ENCODE peak calls at places on chromosomes 5 and 9, in four cellular contexts. One of them, this sample, is unnamed.

GRCh38 chr5:90590-91547 is 1.1 kb upstream of the PLEKHG4B start:
- DNase-seq in GM12878: no peak
- DNase-seq in HepG2: no peak
- DNase-seq in K562: no peak
- DNase-seq in this sample: no peak

GRCh38 chr5:61953913-61954312 is 352.1 kb upstream of the KIF2A start:
- DNase-seq in GM12878: no peak
- DNase-seq in HepG2: no peak
- DNase-seq in K562: no peak
- DNase-seq in this sample: no peak

GRCh38 chr5:1934056-1934394 is 51.3 kb upstream of the IRX4 start:
- DNase-seq in GM12878: no peak
- DNase-seq in HepG2: no peak
- DNase-seq in K562: no peak
- DNase-seq in this sample: no peak

GRCh38 chr9:99635032-99635431 is 186.7 kb upstream of the NR4A3 start:
- DNase-seq in GM12878: no peak
- DNase-seq in HepG2: no peak
- DNase-seq in K562: no peak
- DNase-seq in this sample: no peak

GRCh38 chr5:87400305-87400899 is 12.3 kb downstream of the CCNH start:
- DNase-seq in GM12878: no peak
- DNase-seq in HepG2: peak
- DNase-seq in K562: peak
- DNase-seq in this sample: no peak

GRCh38 chr5:3099526-3099925 is 348.0 kb upstream of the IRX2 start:
- DNase-seq in GM12878: no peak
- DNase-seq in HepG2: no peak
- DNase-seq in K562: no peak
- DNase-seq in this sample: no peak

GRCh38 chr5:142239394-142240159 is 85.2 kb downstream of the SPRY4 start:
- DNase-seq in GM12878: no peak
- DNase-seq in HepG2: no peak
- DNase-seq in K562: no peak
- DNase-seq in this sample: no peak

GRCh38 chr5:110751902-110752762 is 13.3 kb downstream of the SLC25A46 start:
- DNase-seq in GM12878: peak
- DNase-seq in HepG2: no peak
- DNase-seq in K562: no peak
- DNase-seq in this sample: no peak

GRCh38 chr5:157372472-157372822 is 87.6 kb upstream of the NIPAL4 start:
- DNase-seq in GM12878: no peak
- DNase-seq in HepG2: no peak
- DNase-seq in K562: no peak
- DNase-seq in this sample: no peak

GRCh38 chr5:173736923-173737412 is 120.5 kb upstream of the BOD1 start:
- DNase-seq in GM12878: peak
- DNase-seq in HepG2: peak
- DNase-seq in K562: peak
- DNase-seq in this sample: no peak

GRCh38 chr5:137344723-137345322 is 154.3 kb downstream of the SPOCK1 start:
- DNase-seq in GM12878: no peak
- DNase-seq in HepG2: peak
- DNase-seq in K562: peak
- DNase-seq in this sample: peak

GRCh38 chr5:151095341-151096000 is 14.6 kb upstream of the TNIP1 start:
- DNase-seq in GM12878: no peak
- DNase-seq in HepG2: no peak
- DNase-seq in K562: peak
- DNase-seq in this sample: no peak

GRCh38 chr5:41793156-41793770 is 77.0 kb downstream of the OXCT1 start:
- DNase-seq in GM12878: no peak
- DNase-seq in HepG2: no peak
- DNase-seq in K562: no peak
- DNase-seq in this sample: no peak

GRCh38 chr9:76704601-76705204 is 59.5 kb upstream of the PCA3 start:
- DNase-seq in GM12878: peak
- DNase-seq in HepG2: peak
- DNase-seq in K562: peak
- DNase-seq in this sample: no peak

GRCh38 chr5:54659651-54660050 is 142.1 kb downstream of the SNX18 start:
- DNase-seq in GM12878: no peak
- DNase-seq in HepG2: no peak
- DNase-seq in K562: no peak
- DNase-seq in this sample: no peak

GRCh38 chr9:4762889-4763521 is 22.0 kb upstream of the AK3 start:
- DNase-seq in GM12878: no peak
- DNase-seq in HepG2: no peak
- DNase-seq in K562: peak
- DNase-seq in this sample: peak

GRCh38 chr5:169094586-169095409 is 206.1 kb downstream of the SLIT3 start:
- DNase-seq in GM12878: no peak
- DNase-seq in HepG2: no peak
- DNase-seq in K562: no peak
- DNase-seq in this sample: no peak

GRCh38 chr5:59342181-59342580 is 551.3 kb downstream of the PDE4D start:
- DNase-seq in GM12878: no peak
- DNase-seq in HepG2: no peak
- DNase-seq in K562: no peak
- DNase-seq in this sample: no peak

GRCh38 chr9:107994638-107995037 is 505.1 kb upstream of the KLF4 start:
- DNase-seq in GM12878: no peak
- DNase-seq in HepG2: no peak
- DNase-seq in K562: no peak
- DNase-seq in this sample: no peak

GRCh38 chr5:54517512-54518145 is at the start of gene SNX18:
- DNase-seq in GM12878: peak
- DNase-seq in HepG2: peak
- DNase-seq in K562: peak
- DNase-seq in this sample: peak

GRCh38 chr5:35852084-35852734 is 4.5 kb upstream of the IL7R start:
- DNase-seq in GM12878: peak
- DNase-seq in HepG2: no peak
- DNase-seq in K562: no peak
- DNase-seq in this sample: peak

GRCh38 chr5:127369772-127370171 is 79.2 kb downstream of the MEGF10 start:
- DNase-seq in GM12878: no peak
- DNase-seq in HepG2: no peak
- DNase-seq in K562: no peak
- DNase-seq in this sample: no peak

GRCh38 chr9:38227656-38228055 is 158.6 kb upstream of the SHB start:
- DNase-seq in GM12878: no peak
- DNase-seq in HepG2: no peak
- DNase-seq in K562: no peak
- DNase-seq in this sample: no peak

GRCh38 chr9:12878342-12878978 is 103.6 kb downstream of the LURAP1L start:
- DNase-seq in GM12878: no peak
- DNase-seq in HepG2: peak
- DNase-seq in K562: no peak
- DNase-seq in this sample: no peak

GRCh38 chr5:162248107-162248713 is 180.6 kb downstream of the GABRG2 start:
- DNase-seq in GM12878: no peak
- DNase-seq in HepG2: peak
- DNase-seq in K562: peak
- DNase-seq in this sample: peak

GRCh38 chr9:116391306-116391900 is 237.8 kb downstream of the PAPPA start:
- DNase-seq in GM12878: no peak
- DNase-seq in HepG2: no peak
- DNase-seq in K562: no peak
- DNase-seq in this sample: no peak

GRCh38 chr9:21336467-21336866 is 1.3 kb upstream of the KLHL9 start:
- DNase-seq in GM12878: no peak
- DNase-seq in HepG2: peak
- DNase-seq in K562: no peak
- DNase-seq in this sample: no peak

GRCh38 chr5:9889511-9889910 is 259.4 kb upstream of the TAS2R1 start:
- DNase-seq in GM12878: no peak
- DNase-seq in HepG2: no peak
- DNase-seq in K562: no peak
- DNase-seq in this sample: no peak

GRCh38 chr5:9892696-9893095 is 262.5 kb upstream of the TAS2R1 start:
- DNase-seq in GM12878: no peak
- DNase-seq in HepG2: no peak
- DNase-seq in K562: no peak
- DNase-seq in this sample: no peak

GRCh38 chr5:9885164-9885563 is 255.0 kb upstream of the TAS2R1 start:
- DNase-seq in GM12878: no peak
- DNase-seq in HepG2: no peak
- DNase-seq in K562: no peak
- DNase-seq in this sample: no peak

DNA sequence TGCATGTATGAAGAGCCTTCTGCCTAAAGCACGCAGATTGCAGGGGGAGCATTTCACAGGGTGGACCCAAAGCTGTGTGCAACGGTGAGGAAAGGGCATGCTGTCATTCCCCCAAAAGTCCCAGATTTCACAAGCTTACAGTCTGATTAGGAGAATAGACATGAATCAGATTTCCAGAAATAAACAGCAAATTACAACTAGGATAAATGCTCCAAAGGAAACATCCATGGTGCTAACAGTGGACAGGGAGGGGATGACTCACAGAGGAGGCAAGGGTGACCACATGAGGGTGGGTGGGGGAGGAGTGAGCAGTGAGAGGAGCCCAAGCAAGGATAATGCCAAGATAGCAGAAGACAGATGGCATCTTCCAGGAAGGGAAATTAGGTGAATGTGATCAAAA is 258.4 kb upstream of the TAS2R1 start:
- DNase-seq in GM12878: no peak
- DNase-seq in HepG2: no peak
- DNase-seq in K562: no peak
- DNase-seq in this sample: no peak
- TF ChIP-seq TCF7 in GM12878: no peak
- TF ChIP-seq TCF7 in HepG2: no peak
- TF ChIP-seq TCF7 in K562: no peak
- TF ChIP-seq TCF7 in this sample: no peak

GRCh38 chr5:81234299-81234698 is 1.2 kb downstream of the CKMT2 start:
- DNase-seq in GM12878: no peak
- DNase-seq in HepG2: no peak
- DNase-seq in K562: no peak
- DNase-seq in this sample: no peak

GRCh38 chr5:81230429-81230828 is 2.7 kb upstream of the CKMT2 start:
- DNase-seq in GM12878: no peak
- DNase-seq in HepG2: no peak
- DNase-seq in K562: no peak
- DNase-seq in this sample: no peak

GRCh38 chr5:81234801-81235200 is 1.7 kb downstream of the CKMT2 start:
- DNase-seq in GM12878: no peak
- DNase-seq in HepG2: no peak
- DNase-seq in K562: no peak
- DNase-seq in this sample: no peak

GRCh38 chr5:81233080-81233634 is at the start of gene CKMT2:
- DNase-seq in GM12878: no peak
- DNase-seq in HepG2: peak
- DNase-seq in K562: no peak
- DNase-seq in this sample: peak

GRCh38 chr5:81232449-81233079 is 558 bp upstream of the CKMT2 start:
- DNase-seq in GM12878: no peak
- DNase-seq in HepG2: peak
- DNase-seq in K562: no peak
- DNase-seq in this sample: no peak
- TF ChIP-seq TCF7 in GM12878: no peak
- TF ChIP-seq TCF7 in HepG2: no peak
- TF ChIP-seq TCF7 in K562: no peak
- TF ChIP-seq TCF7 in this sample: no peak

DNA sequence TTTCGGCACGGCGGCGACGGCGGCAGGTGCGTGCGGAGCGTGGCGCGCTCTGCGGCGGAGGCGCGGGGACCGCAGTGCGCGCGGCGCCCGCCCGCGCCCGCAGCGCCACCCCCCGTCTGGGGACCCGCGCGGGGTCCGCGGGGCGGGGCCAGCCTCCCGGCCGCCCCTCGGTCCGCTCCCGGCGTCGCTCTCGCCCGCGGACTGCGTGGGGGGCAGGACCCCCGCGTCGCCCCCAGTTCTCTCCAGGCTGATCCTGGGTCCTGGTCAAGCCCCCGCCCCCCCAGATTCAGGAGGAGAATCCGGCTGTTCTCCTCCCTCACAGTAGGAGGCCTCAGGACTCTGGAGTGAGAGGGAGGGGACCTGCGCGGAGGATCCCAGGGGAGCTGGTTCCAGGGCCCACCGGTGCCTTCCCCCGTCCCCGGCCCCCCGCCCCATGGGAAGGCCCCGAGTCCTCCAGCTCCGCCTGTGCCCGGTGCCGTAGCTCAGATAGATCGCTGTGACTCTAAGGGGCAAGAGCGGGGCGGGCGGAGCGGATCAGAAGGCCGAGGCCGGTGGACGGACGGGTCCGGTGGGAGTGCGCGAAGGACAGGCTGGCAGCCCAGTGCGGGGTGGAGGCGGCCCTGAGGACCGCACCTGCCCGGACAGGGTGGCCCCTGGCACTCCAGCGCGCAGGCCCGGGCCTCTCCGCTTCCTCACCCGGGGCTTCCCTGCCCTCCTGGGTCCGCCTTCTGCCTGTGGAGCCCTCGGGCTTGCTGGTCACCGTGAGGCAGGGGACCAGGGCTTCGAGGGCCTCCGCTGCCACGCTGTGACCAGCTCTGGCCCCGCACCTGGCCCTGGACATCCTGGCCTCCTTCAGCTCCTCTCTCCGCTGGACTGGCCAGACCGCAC is at the start of gene RNF208:
- DNase-seq in GM12878: no peak
- DNase-seq in HepG2: no peak
- DNase-seq in K562: no peak
- DNase-seq in this sample: peak
- TF ChIP-seq TCF7 in GM12878: no peak
- TF ChIP-seq TCF7 in HepG2: no peak
- TF ChIP-seq TCF7 in K562: no peak
- TF ChIP-seq TCF7 in this sample: no peak

DNA sequence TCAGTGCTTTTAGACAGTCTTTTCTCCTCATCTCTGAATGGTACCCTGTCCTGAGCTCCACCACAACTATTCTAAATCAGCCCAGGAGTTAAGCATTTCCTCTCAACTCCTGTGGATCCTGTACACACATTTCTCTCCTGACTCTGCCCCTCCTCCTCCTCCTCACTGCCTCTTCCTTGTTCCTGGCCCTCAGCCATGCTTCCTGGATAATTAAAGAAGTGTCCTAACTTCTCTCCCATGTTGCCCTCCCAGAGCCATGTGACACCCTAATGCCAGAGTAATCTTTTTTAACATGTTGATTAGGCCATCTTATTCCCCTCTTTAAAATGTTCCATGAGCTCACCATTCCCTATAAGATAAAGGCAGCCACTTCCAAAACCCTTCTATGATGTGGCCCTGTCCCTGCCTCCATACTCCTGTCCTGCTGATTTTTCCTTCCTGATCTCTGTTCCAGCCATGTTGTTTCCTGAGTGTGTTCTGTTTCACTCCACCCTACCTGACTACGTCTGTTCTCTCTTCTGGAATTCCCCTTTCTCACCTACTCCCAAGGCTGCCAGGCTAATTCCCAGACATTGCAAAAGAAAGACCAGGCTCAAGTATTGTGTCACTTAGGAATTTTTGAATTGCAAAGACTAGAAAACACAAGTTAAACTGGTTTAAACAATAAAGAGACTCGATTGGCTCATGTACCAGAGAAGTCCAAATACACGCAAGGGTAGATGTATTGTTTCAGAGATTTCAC is 295.2 kb downstream of the MAST4 start:
- DNase-seq in GM12878: no peak
- DNase-seq in HepG2: no peak
- DNase-seq in K562: no peak
- DNase-seq in this sample: no peak
- TF ChIP-seq TCF7 in GM12878: no peak
- TF ChIP-seq TCF7 in HepG2: no peak
- TF ChIP-seq TCF7 in K562: no peak
- TF ChIP-seq TCF7 in this sample: no peak